ENCODE peak calls at places on chromosomes 7 and 10, in seven cellular contexts. L is HCT116, R is MM.1S, P is fibroblast of lung, E is IMR-90, H is OCI-LY7, U is PC-3. A is an unnamed sample.

GRCh38 chr10:121027390-121027789 is 176.2 kb downstream of the WDR11 start:
- DNase-seq in P (no peak), H (no peak), U (no peak), E (no peak), R (no peak), L (no peak), A (no peak)

GRCh38 chr7:50696810-50697582 is 85.7 kb downstream of the GRB10 start:
- DNase-seq in P (no peak), E (no peak), H (peak; percentile 2), U (peak; percentile 46), L (peak; percentile 8), R (no peak), A (peak; percentile 37)

GRCh38 chr7:1520574-1521234 is 9.8 kb upstream of the MAFK start:
- DNase-seq in U (peak; percentile 76), L (peak; percentile 80), E (peak; percentile 92), R (no peak), H (no peak), P (peak; percentile 90), A (no peak)

GRCh38 chr10:80664071-80664680 is 126.5 kb downstream of the SH2D4B start:
- DNase-seq in R (peak; percentile 49), P (peak; percentile 20), H (peak; percentile 40), L (peak; percentile 66), U (peak; percentile 71), E (peak; percentile 33), A (peak; percentile 69)

GRCh38 chr7:159010951-159011820 is 133.5 kb downstream of the VIPR2 start:
- DNase-seq in H (no peak), E (no peak), L (no peak), U (no peak), P (no peak), R (no peak), A (no peak)

GRCh38 chr7:45000096-45001032 is at the start of gene CCM2:
- DNase-seq in L (no peak), P (peak; percentile 57), H (peak; percentile 50), E (peak; percentile 32), U (peak; percentile 40), R (peak; percentile 35), A (peak; percentile 71)

GRCh38 chr10:7409732-7410168 is 1.1 kb downstream of the SFMBT2 start:
- DNase-seq in U (no peak), E (no peak), H (no peak), P (peak; percentile 4), R (peak; percentile 49), L (no peak), A (peak; percentile 21)

GRCh38 chr7:120412665-120413064 is 139.7 kb downstream of the KCND2 start:
- DNase-seq in E (no peak), R (no peak), U (no peak), L (no peak), H (no peak), P (no peak), A (no peak)

GRCh38 chr7:47743898-47744612 is 162.1 kb upstream of the TNS3 start:
- DNase-seq in E (no peak), R (no peak), P (peak; percentile 50), H (no peak), U (no peak), L (no peak), A (no peak)

GRCh38 chr7:84207620-84208019 is 13.0 kb upstream of the SEMA3A start:
- DNase-seq in L (no peak), U (no peak), P (no peak), E (no peak), H (no peak), R (no peak), A (no peak)

GRCh38 chr10:10564081-10564480 is 453.6 kb upstream of the CELF2 start:
- DNase-seq in R (no peak), P (no peak), U (no peak), H (no peak), L (no peak), E (no peak), A (peak; percentile 82)

GRCh38 chr7:26959290-26959689 is 94.9 kb upstream of the SKAP2 start:
- DNase-seq in L (no peak), P (no peak), H (no peak), E (no peak), R (no peak), U (peak; percentile 2), A (peak; percentile 20)

GRCh38 chr10:3764626-3765375 is 20.2 kb downstream of the KLF6 start:
- DNase-seq in L (no peak), H (peak; percentile 15), R (peak; percentile 75), U (peak; percentile 25), P (no peak), E (no peak), A (no peak)

GRCh38 chr10:29703276-29703675 is 68.5 kb upstream of the SVIL start:
- DNase-seq in H (no peak), U (no peak), E (no peak), P (peak; percentile 28), R (no peak), L (no peak), A (no peak)

GRCh38 chr7:130276796-130277762 is 10.4 kb downstream of the CPA2 start:
- DNase-seq in U (peak; percentile 40), P (peak; percentile 88), E (peak; percentile 78), H (no peak), R (no peak), L (no peak), A (peak; percentile 83)

GRCh38 chr7:107721286-107721685 is 22.7 kb upstream of the CBLL1 start:
- DNase-seq in H (no peak), U (no peak), P (no peak), E (no peak), R (no peak), L (no peak), A (no peak)

GRCh38 chr7:130732980-130733865 is 784 bp downstream of the KLF14 start:
- DNase-seq in E (peak; percentile 1), H (no peak), R (peak; percentile 53), U (no peak), P (peak; percentile 5), L (peak; percentile 8), A (peak; percentile 41)

GRCh38 chr10:7478727-7479457 is 68.1 kb upstream of the SFMBT2 start:
- DNase-seq in L (no peak), R (peak; percentile 55), H (no peak), P (no peak), E (no peak), U (no peak), A (no peak)

GRCh38 chr10:30373596-30374327 is 24.7 kb upstream of the MTPAP start:
- DNase-seq in E (no peak), U (no peak), H (no peak), P (no peak), R (no peak), L (no peak), A (no peak)

GRCh38 chr10:92241158-92241500 is 49.7 kb downstream of the CPEB3 start:
- DNase-seq in U (no peak), P (no peak), H (no peak), R (peak; percentile 62), E (peak; percentile 9), L (no peak), A (peak; percentile 52)

GRCh38 chr10:91424016-91424415 is 13.9 kb downstream of the HECTD2 start:
- DNase-seq in P (peak; percentile 55), E (peak; percentile 49), U (peak; percentile 14), H (no peak), L (no peak), R (no peak), A (peak; percentile 55)

GRCh38 chr7:158894825-158895224 is 38.5 kb downstream of the DYNC2I1 start:
- DNase-seq in E (no peak), R (no peak), H (no peak), U (no peak), L (no peak), P (no peak), A (no peak)

GRCh38 chr7:136845899-136846465 is 22.5 kb upstream of the CHRM2 start:
- DNase-seq in E (peak; percentile 29), U (no peak), R (no peak), P (peak; percentile 74), L (no peak), H (no peak), A (no peak)

GRCh38 chr10:101237908-101238731 is 8.9 kb upstream of the LBX1 start:
- DNase-seq in L (no peak), E (no peak), R (no peak), P (no peak), H (no peak), U (no peak), A (no peak)

GRCh38 chr10:104268691-104269645 is at the start of gene GSTO2:
- DNase-seq in H (peak; percentile 99), R (peak; percentile 99), L (peak; percentile 99), P (peak; percentile 99), U (peak; percentile 96), E (peak; percentile 93), A (peak; percentile 62)

GRCh38 chr7:342681-343216 is 52.8 kb downstream of the FOXL3 start:
- DNase-seq in R (no peak), L (no peak), U (no peak), H (no peak), P (no peak), E (no peak), A (no peak)

GRCh38 chr10:126224967-126225671 is 163.2 kb downstream of the ADAM12 start:
- DNase-seq in E (no peak), L (no peak), H (no peak), P (no peak), R (no peak), U (no peak), A (no peak)
- H2AFZ ChIP-seq in E (no peak overlapping the region), L (no peak overlapping the region), H (no peak overlapping the region), P (no peak overlapping the region), R (no peak overlapping the region), U (no peak overlapping the region), A (no peak overlapping the region)

GRCh38 chr10:119642556-119643111 is 8.5 kb upstream of the BAG3 start:
- DNase-seq in E (no peak), P (peak; percentile 56), R (no peak), H (no peak), U (no peak), L (no peak), A (no peak)

GRCh38 chr10:119644215-119644826 is 6.9 kb upstream of the BAG3 start:
- DNase-seq in U (no peak), L (no peak), P (no peak), R (no peak), E (no peak), H (no peak), A (peak; percentile 74)

GRCh38 chr10:119640875-119641526 is 10.2 kb upstream of the BAG3 start:
- DNase-seq in U (no peak), E (no peak), P (no peak), R (peak; percentile 14), L (no peak), H (no peak), A (no peak)

GRCh38 chr10:119644994-119645393 is 6.2 kb upstream of the BAG3 start:
- DNase-seq in R (no peak), H (no peak), U (no peak), E (no peak), L (no peak), P (no peak), A (no peak)

GRCh38 chr10:119643306-119644214 is 7.6 kb upstream of the BAG3 start:
- DNase-seq in U (no peak), P (peak; percentile 55), E (no peak), H (no peak), R (no peak), L (no peak), A (peak; percentile 77)
- H2AFZ ChIP-seq in U (no peak overlapping the region), P (no peak overlapping the region), E (no peak overlapping the region), H (no peak overlapping the region), R (no peak overlapping the region), L (no peak overlapping the region), A (peak overlapping the region; percentile 41)

GRCh38 chr7:80900583-80901576 is 18.0 kb downstream of the SEMA3C start:
- DNase-seq in L (no peak), H (no peak), R (no peak), P (peak; percentile 84), E (peak; percentile 74), U (peak; percentile 65), A (peak; percentile 86)
- H2AFZ ChIP-seq in L (no peak overlapping the region), H (no peak overlapping the region), R (no peak overlapping the region), P (no peak overlapping the region), E (no peak overlapping the region), U (no peak overlapping the region), A (no peak overlapping the region)

GRCh38 chr10:117652228-117653169 is 110.0 kb downstream of the EMX2 start:
- DNase-seq in R (no peak), P (no peak), L (no peak), E (no peak), U (no peak), H (no peak), A (no peak)
- H2AFZ ChIP-seq in R (no peak overlapping the region), P (no peak overlapping the region), L (no peak overlapping the region), E (no peak overlapping the region), U (no peak overlapping the region), H (no peak overlapping the region), A (no peak overlapping the region)